ENCODE peak calls at places on chromosome 19, in five cellular contexts. K is spleen, H is fibroblast of pulmonary artery, B is BJ, Q is heart right ventricle. L is an unnamed sample.

GRCh38 chr19:13318190-13318589 is 168.0 kb downstream of the IER2 start:
- DNase-seq in B (no peak), K (no peak), Q (no peak), H (no peak), L (no peak)

GRCh38 chr19:4278460-4278901 is 585 bp upstream of the SHD start:
- DNase-seq in H (no peak), Q (no peak), B (no peak), K (no peak), L (no peak)

GRCh38 chr19:12733369-12733896 is 1.1 kb downstream of the TRIR start:
- DNase-seq in Q (no peak), H (peak; percentile 49), B (no peak), K (no peak), L (peak; percentile 59)

GRCh38 chr19:32675720-32676185 is at the start of gene RGS9BP:
- DNase-seq in K (peak; percentile 94), Q (peak; percentile 90), B (no peak), H (peak; percentile 73), L (peak; percentile 68)

GRCh38 chr19:11453468-11454341 is 18.3 kb downstream of the PRKCSH start:
- DNase-seq in B (no peak), H (no peak), Q (no peak), K (no peak), L (no peak)

GRCh38 chr19:41203371-41203770 is 10.4 kb downstream of the CYP2S1 start:
- DNase-seq in K (no peak), H (no peak), Q (no peak), B (no peak), L (no peak)

GRCh38 chr19:58536852-58537798 is 6.7 kb upstream of the TRIM28 start:
- DNase-seq in B (no peak), H (no peak), K (no peak), Q (no peak), L (no peak)

GRCh38 chr19:32872391-32872790 is 2.8 kb upstream of the SLC7A9 start:
- DNase-seq in H (no peak), B (no peak), Q (no peak), K (no peak), L (no peak)

GRCh38 chr19:31096930-31097329 is 252.3 kb downstream of the TSHZ3 start:
- DNase-seq in H (no peak), K (no peak), Q (no peak), B (no peak), L (peak; percentile 38)

GRCh38 chr19:13020002-13020414 is 24.7 kb downstream of the NFIX start:
- DNase-seq in Q (no peak), K (no peak), H (no peak), B (no peak), L (no peak)

GRCh38 chr19:48393196-48393558 is 291 bp upstream of the GRIN2D start:
- DNase-seq in K (no peak), B (no peak), Q (no peak), H (no peak), L (no peak)

GRCh38 chr19:33348301-33349010 is 25.1 kb upstream of the CEBPG start:
- DNase-seq in K (no peak), Q (no peak), B (no peak), H (peak; percentile 3), L (peak; percentile 16)

GRCh38 chr19:47145639-47146486 is 15.2 kb downstream of the SAE1 start:
- DNase-seq in K (no peak), H (no peak), B (no peak), Q (no peak), L (no peak)

GRCh38 chr19:15529774-15530372 is 21.5 kb downstream of the CYP4F22 start:
- DNase-seq in Q (no peak), H (no peak), B (no peak), K (no peak), L (no peak)

GRCh38 chr19:47886010-47886559 is at the start of gene SULT2A1:
- DNase-seq in H (no peak), Q (no peak), K (no peak), B (no peak), L (no peak)

GRCh38 chr19:43574424-43575155 is 737 bp downstream of the XRCC1 start:
- DNase-seq in H (no peak), K (no peak), B (no peak), Q (no peak), L (peak; percentile 21)

GRCh38 chr19:14116918-14117578 is 514 bp downstream of the PRKACA start:
- DNase-seq in K (peak; percentile 91), H (no peak), B (no peak), Q (peak; percentile 49), L (no peak)

GRCh38 chr19:19171821-19172532 is 1.9 kb upstream of the MEF2B start:
- DNase-seq in Q (no peak), B (no peak), K (no peak), H (peak; percentile 56), L (peak; percentile 73)

GRCh38 chr19:30446844-30447243 is 74.7 kb downstream of the ZNF536 start:
- DNase-seq in H (no peak), B (no peak), K (no peak), Q (no peak), L (no peak)

GRCh38 chr19:13334801-13335481 is 171.3 kb downstream of the CACNA1A start:
- DNase-seq in Q (no peak), K (no peak), H (no peak), B (no peak), L (no peak)

GRCh38 chr19:41877490-41877876 is 404 bp downstream of the CD79A start:
- DNase-seq in H (no peak), B (no peak), K (peak; percentile 90), Q (no peak), L (no peak)

GRCh38 chr19:2428756-2429711 is 1.6 kb upstream of the TIMM13 start:
- DNase-seq in Q (no peak), H (no peak), B (no peak), K (peak; percentile 75), L (no peak)

GRCh38 chr19:50836543-50837195 is 3.3 kb upstream of the KLK15 start:
- DNase-seq in H (no peak), K (peak; percentile 59), B (no peak), Q (no peak), L (no peak)

GRCh38 chr19:38319421-38320258 is at the start of gene KCNK6:
- DNase-seq in Q (peak; percentile 58), K (peak; percentile 88), H (peak; percentile 23), B (no peak), L (peak; percentile 36)

GRCh38 chr19:29528946-29529645 is 3.3 kb downstream of the VSTM2B start:
- DNase-seq in H (no peak), K (peak; percentile 40), Q (no peak), B (no peak), L (no peak)

GRCh38 chr19:13165091-13165997 is 15.1 kb downstream of the IER2 start:
- DNase-seq in B (no peak), Q (no peak), H (no peak), K (no peak), L (peak; percentile 50)

GRCh38 chr19:35508129-35508528 is 5.3 kb downstream of the DMKN start:
- DNase-seq in H (no peak), Q (no peak), K (no peak), B (no peak), L (no peak)

GRCh38 chr19:35509018-35509652 is 4.3 kb downstream of the DMKN start:
- DNase-seq in H (no peak), Q (no peak), K (peak; percentile 80), B (no peak), L (no peak)

GRCh38 chr19:35510626-35510964 is 2.9 kb downstream of the DMKN start:
- DNase-seq in Q (no peak), K (no peak), B (no peak), H (no peak), L (no peak)

GRCh38 chr19:35511337-35511736 is 2.1 kb downstream of the DMKN start:
- DNase-seq in Q (no peak), K (no peak), H (no peak), B (no peak), L (no peak)

GRCh38 chr19:35509861-35510625 is 3.4 kb downstream of the DMKN start:
- DNase-seq in B (no peak), K (peak; percentile 93), Q (peak; percentile 79), H (peak; percentile 49), L (peak; percentile 44)
- TF ChIP-seq CTCF in B (peak; percentile 96), K (peak; percentile 85), Q (peak; percentile 95), H (peak; percentile 83), L (peak; percentile 95)

DNA sequence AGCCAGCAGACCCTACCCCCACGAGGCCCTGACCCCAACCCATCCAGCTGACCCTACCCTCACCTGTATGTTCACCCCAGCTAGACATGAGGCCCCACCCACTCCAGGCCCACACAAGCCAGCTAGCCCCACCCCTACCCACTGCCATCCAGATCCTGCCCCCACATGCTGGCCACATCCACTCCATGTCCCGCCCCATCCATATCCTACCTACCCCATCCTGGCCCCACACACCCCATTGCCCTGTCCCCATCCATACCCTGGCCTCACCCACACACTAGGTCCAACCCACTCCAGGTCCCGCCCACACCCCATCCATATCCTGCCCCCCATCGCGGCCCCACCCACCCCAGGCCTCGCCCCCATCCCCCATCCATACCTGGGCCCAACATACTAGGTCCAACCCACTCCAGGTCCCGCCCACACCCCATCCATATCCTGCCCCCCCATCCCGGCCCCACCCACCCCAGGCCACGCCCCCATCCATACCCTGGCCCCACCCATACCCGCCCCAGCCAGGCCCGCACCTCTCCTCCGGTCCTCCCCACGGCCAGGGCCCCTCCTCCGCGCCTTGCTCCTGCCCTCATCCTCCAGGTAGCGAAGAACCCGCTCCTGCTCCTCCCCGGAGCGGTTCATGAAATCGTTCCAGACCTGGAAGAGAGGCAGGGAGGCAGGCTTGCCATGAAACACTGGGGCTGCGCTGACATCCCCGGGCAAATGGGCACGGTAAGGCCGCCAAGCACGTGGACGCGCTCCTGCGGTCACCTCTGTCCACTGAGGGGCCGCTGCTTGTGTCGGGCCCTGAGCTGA is 7.2 kb downstream of the RNU6-9 start:
- DNase-seq in B (no peak), H (no peak), K (no peak), Q (no peak), L (no peak)
- TF ChIP-seq CTCF in B (no peak), H (no peak), K (no peak), Q (no peak), L (no peak)

GRCh38 chr19:27774337-27774736 is 1438.6 kb downstream of the UQCRFS1 start:
- DNase-seq in K (no peak), B (no peak), Q (no peak), H (no peak), L (peak; percentile 23)
- TF ChIP-seq CTCF in K (no peak), B (peak; percentile 28), Q (no peak), H (peak; percentile 34), L (peak; percentile 52)

GRCh38 chr19:6677924-6678689 is 8.1 kb upstream of the TNFSF14 start:
- DNase-seq in B (no peak), K (peak; percentile 82), Q (peak; percentile 33), H (peak; percentile 52), L (peak; percentile 46)

GRCh38 chr19:6677495-6677894 is 7.5 kb upstream of the TNFSF14 start:
- DNase-seq in K (no peak), H (no peak), B (no peak), Q (no peak), L (no peak)

GRCh38 chr19:6679139-6679538 is 9.2 kb upstream of the TNFSF14 start:
- DNase-seq in Q (no peak), H (no peak), B (no peak), K (peak; percentile 62), L (no peak)

GRCh38 chr19:6680141-6680540 is 10.2 kb upstream of the TNFSF14 start:
- DNase-seq in Q (no peak), B (no peak), K (peak; percentile 22), H (no peak), L (peak; percentile 21)

DNA sequence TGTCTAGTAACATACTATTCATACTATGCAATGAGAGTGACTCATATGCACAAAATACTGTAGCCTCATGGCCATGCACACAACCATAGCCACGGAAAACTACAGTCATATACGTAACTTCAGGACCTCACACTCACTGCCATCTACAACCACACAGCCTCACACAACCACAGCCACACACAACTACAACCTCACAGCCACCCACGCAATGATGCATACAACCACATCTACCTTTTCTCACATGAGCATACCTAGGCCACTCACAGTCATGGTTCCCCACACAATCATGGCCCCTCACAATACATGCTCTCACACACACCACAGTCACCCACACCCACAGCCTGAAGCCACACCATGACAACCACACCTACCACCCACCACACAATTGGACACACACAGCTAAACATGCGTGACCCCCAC is 8.7 kb upstream of the TNFSF14 start:
- DNase-seq in H (no peak), B (no peak), Q (no peak), K (peak; percentile 10), L (no peak)
- TF ChIP-seq CTCF in H (no peak), B (no peak), Q (no peak), K (no peak), L (no peak)